ENCODE peak calls at places on chromosome 11, in ten cellular contexts. O, N, E, B, L, W, M, P, F and U are unnamed samples.

GRCh38 chr11:27012254-27012921 is 18.5 kb downstream of the FIBIN start:
- DNase-seq in O (no peak), N (no peak), E (peak), B (no peak), L (no peak), W (no peak), M (peak), P (no peak), F (no peak), U (peak)

GRCh38 chr11:121039971-121040613 is 16.2 kb downstream of the TBCEL start:
- DNase-seq in O (no peak), N (peak), E (no peak), B (no peak), L (no peak), W (no peak), M (no peak), P (no peak), F (no peak), U (no peak)

GRCh38 chr11:65298655-65299179 is 15.9 kb upstream of the CDC42EP2 start:
- DNase-seq in O (no peak), N (no peak), E (peak), B (no peak), L (no peak), W (no peak), M (peak), P (no peak), F (no peak), U (no peak)

GRCh38 chr11:1152316-1153104 is 5.2 kb upstream of the MUC5AC start:
- DNase-seq in O (peak), N (no peak), E (peak), B (peak), L (no peak), W (no peak), M (no peak), P (peak), F (no peak), U (no peak)

GRCh38 chr11:3709977-3710376 is 38.8 kb upstream of the CHRNA10 start:
- DNase-seq in O (no peak), N (no peak), E (peak), B (no peak), L (no peak), W (no peak), M (no peak), P (no peak), F (no peak), U (no peak)

GRCh38 chr11:134223066-134223465 is 701 bp downstream of the NCAPD3 start:
- DNase-seq in O (peak), N (no peak), E (no peak), B (no peak), L (no peak), W (no peak), M (no peak), P (no peak), F (no peak), U (no peak)

GRCh38 chr11:131667566-131667965 is 297.2 kb downstream of the NTM start:
- DNase-seq in O (no peak), N (no peak), E (no peak), B (no peak), L (no peak), W (no peak), M (no peak), P (no peak), F (no peak), U (no peak)

GRCh38 chr11:96292291-96293010 is 50.5 kb downstream of the MAML2 start:
- DNase-seq in O (no peak), N (no peak), E (peak), B (no peak), L (no peak), W (no peak), M (no peak), P (no peak), F (no peak), U (no peak)